ENCODE peak calls at places on chromosomes 11 and 22, in nine cellular contexts. F is GM12865, N is Peyer's patch, Y is tibial nerve, J is spleen, U is HFFc6, D is AG10803, O is Calu3, L is foreskin fibroblast. G is an unnamed sample.

GRCh38 chr11:68138256-68138655 is 17.1 kb upstream of the CHKA start:
- DNase-seq in F (no peak), N (no peak), Y (no peak), J (no peak), U (no peak), D (no peak), O (no peak), L (peak; percentile 31), G (no peak)

GRCh38 chr11:94664336-94664735 is 97.2 kb downstream of the PIWIL4 start:
- DNase-seq in F (no peak), N (no peak), Y (no peak), J (no peak), U (no peak), D (no peak), O (peak; percentile 57), L (peak; percentile 47), G (no peak)

GRCh38 chr11:83681045-83681781 is 395.0 kb upstream of the CCDC90B start:
- DNase-seq in F (peak; percentile 37), N (no peak), Y (no peak), J (no peak), U (no peak), D (no peak), O (no peak), L (no peak), G (no peak)

GRCh38 chr11:18374956-18375355 is 19.4 kb upstream of the LDHA start:
- DNase-seq in F (no peak), N (no peak), Y (no peak), J (no peak), U (no peak), D (no peak), O (no peak), L (no peak), G (no peak)

GRCh38 chr11:11416917-11417316 is 63.9 kb upstream of the CSNK2A3 start:
- DNase-seq in F (no peak), N (no peak), Y (no peak), J (no peak), U (peak; percentile 66), D (peak; percentile 77), O (no peak), L (peak; percentile 83), G (no peak)

GRCh38 chr11:84714316-84714780 is 912.8 kb downstream of the DLG2 start:
- DNase-seq in F (peak; percentile 26), N (no peak), Y (no peak), J (peak; percentile 16), U (no peak), D (peak; percentile 18), O (peak; percentile 65), L (no peak), G (no peak)

GRCh38 chr22:47484960-47485571 is 722.6 kb downstream of the TBC1D22A start:
- DNase-seq in F (no peak), N (no peak), Y (no peak), J (no peak), U (no peak), D (no peak), O (no peak), L (no peak), G (no peak)

GRCh38 chr11:96706761-96707160 is 316.9 kb downstream of the JRKL start:
- DNase-seq in F (no peak), N (no peak), Y (no peak), J (no peak), U (no peak), D (no peak), O (no peak), L (no peak), G (no peak)

GRCh38 chr11:74756571-74756970 is 7.9 kb downstream of the RNF169 start:
- DNase-seq in F (no peak), N (no peak), Y (no peak), J (no peak), U (no peak), D (no peak), O (no peak), L (no peak), G (no peak)

GRCh38 chr11:44574620-44575287 is 9.3 kb downstream of the CD82 start:
- DNase-seq in F (peak; percentile 72), N (peak; percentile 60), Y (no peak), J (peak; percentile 16), U (peak; percentile 87), D (peak; percentile 98), O (peak; percentile 27), L (peak; percentile 91), G (no peak)

GRCh38 chr11:120089036-120090001 is 48.6 kb downstream of the TRIM29 start:
- DNase-seq in F (no peak), N (no peak), Y (no peak), J (no peak), U (no peak), D (no peak), O (no peak), L (no peak), G (no peak)

GRCh38 chr11:132200303-132200936 is 830.0 kb downstream of the NTM start:
- DNase-seq in F (no peak), N (no peak), Y (no peak), J (no peak), U (no peak), D (no peak), O (no peak), L (no peak), G (no peak)

GRCh38 chr11:18001191-18001590 is 11.7 kb downstream of the SERGEF start:
- DNase-seq in F (no peak), N (no peak), Y (no peak), J (no peak), U (no peak), D (no peak), O (no peak), L (peak; percentile 55), G (no peak)

GRCh38 chr22:29668681-29669080 is 51.1 kb upstream of the CABP7 start:
- DNase-seq in F (no peak), N (no peak), Y (no peak), J (no peak), U (no peak), D (no peak), O (no peak), L (no peak), G (no peak)

GRCh38 chr22:46055176-46055850 is 78.4 kb upstream of the WNT7B start:
- DNase-seq in F (no peak), N (no peak), Y (peak; percentile 46), J (peak; percentile 84), U (no peak), D (peak; percentile 61), O (no peak), L (peak; percentile 44), G (peak; percentile 21)

GRCh38 chr11:117002639-117003305 is 95.5 kb downstream of the SIK3 start:
- DNase-seq in F (no peak), N (no peak), Y (no peak), J (no peak), U (no peak), D (no peak), O (no peak), L (no peak), G (no peak)

DNA sequence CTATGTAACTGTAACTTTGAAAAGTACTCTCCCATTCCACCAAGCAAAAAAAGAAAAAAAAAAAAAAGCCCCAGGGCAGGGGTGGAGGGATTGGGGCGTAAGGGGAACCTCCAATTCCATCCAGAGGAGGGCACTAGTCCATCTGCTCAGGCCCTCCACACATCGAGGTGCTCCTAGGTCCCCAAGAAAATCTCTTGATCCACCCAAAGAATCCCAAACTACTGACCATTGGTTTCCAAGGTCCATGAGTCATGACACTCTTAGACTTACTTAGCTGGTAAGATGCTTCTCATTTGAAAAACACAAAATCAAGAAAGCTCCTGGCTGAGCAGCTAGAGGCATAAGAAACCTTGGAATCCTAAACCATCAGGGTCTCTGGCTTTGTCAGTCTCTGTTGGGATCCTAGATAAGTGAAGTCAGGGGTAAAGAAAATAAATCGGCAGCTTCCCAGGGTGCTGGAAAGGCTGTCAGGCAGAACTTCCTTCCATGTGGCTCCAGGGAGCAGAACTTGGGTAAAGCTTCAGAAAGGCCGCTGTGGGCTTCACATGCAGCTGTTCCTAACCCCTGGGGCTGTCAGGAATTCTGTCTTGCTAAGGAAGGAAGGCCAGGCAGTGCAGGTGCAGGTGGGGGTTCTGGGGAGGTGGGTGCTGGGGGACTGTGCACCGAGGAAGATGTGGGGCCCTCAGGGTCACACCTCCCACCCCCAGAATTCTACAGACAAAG is 49.4 kb upstream of the ADA2 start:
- DNase-seq in F (peak; percentile 48), N (no peak), Y (no peak), J (no peak), U (no peak), D (no peak), O (no peak), L (no peak), G (no peak)
- TF ChIP-seq CTCF in F (peak; percentile 40), N (no peak), Y (no peak), J (no peak), U (no peak), D (no peak), O (no peak), L (no peak), G (no peak)

GRCh38 chr22:27794244-27794643 is 7.3 kb downstream of the MN1 start:
- DNase-seq in F (no peak), N (no peak), Y (no peak), J (no peak), U (no peak), D (no peak), O (no peak), L (no peak), G (no peak)
- TF ChIP-seq CTCF in F (no peak), N (no peak), Y (no peak), J (no peak), U (no peak), D (no peak), O (no peak), L (no peak), G (no peak)

GRCh38 chr11:107009190-107009589 is 9.1 kb downstream of the GUCY1A2 start:
- DNase-seq in F (no peak), N (no peak), Y (no peak), J (no peak), U (no peak), D (no peak), O (no peak), L (no peak), G (no peak)
- TF ChIP-seq CTCF in F (no peak), N (no peak), Y (no peak), J (no peak), U (peak; percentile 28), D (no peak), O (no peak), L (no peak), G (no peak)

GRCh38 chr11:12815931-12816494 is 141.8 kb downstream of the TEAD1 start:
- DNase-seq in F (peak; percentile 38), N (no peak), Y (no peak), J (no peak), U (no peak), D (no peak), O (no peak), L (peak; percentile 33), G (no peak)

GRCh38 chr11:12812849-12813248 is 138.6 kb downstream of the TEAD1 start:
- DNase-seq in F (no peak), N (no peak), Y (no peak), J (no peak), U (no peak), D (no peak), O (no peak), L (peak; percentile 58), G (no peak)

GRCh38 chr11:12815150-12815523 is 140.9 kb downstream of the TEAD1 start:
- DNase-seq in F (no peak), N (no peak), Y (no peak), J (no peak), U (no peak), D (no peak), O (no peak), L (no peak), G (no peak)

GRCh38 chr11:12811861-12812260 is 137.6 kb downstream of the TEAD1 start:
- DNase-seq in F (peak; percentile 71), N (no peak), Y (no peak), J (no peak), U (no peak), D (no peak), O (no peak), L (no peak), G (no peak)

GRCh38 chr11:12813371-12814225 is 139.4 kb downstream of the TEAD1 start:
- DNase-seq in F (no peak), N (no peak), Y (no peak), J (no peak), U (peak; percentile 34), D (peak; percentile 65), O (peak; percentile 42), L (peak; percentile 83), G (no peak)
- TF ChIP-seq CTCF in F (no peak), N (no peak), Y (no peak), J (no peak), U (no peak), D (no peak), O (no peak), L (no peak), G (no peak)